ENCODE peak calls at places on chromosomes 3 and 15, in nine cellular contexts. O, G, P, V, I, B, E, T and D are unnamed samples.

GRCh38 chr3:69411331-69411730 is 25.4 kb upstream of the FRMD4B start:
- DNase-seq in O (no peak), G (no peak), P (no peak), V (no peak), I (no peak), B (peak), E (peak), T (no peak), D (peak)

GRCh38 chr3:152349397-152349796 is 80.7 kb downstream of the MBNL1 start:
- DNase-seq in O (no peak), G (no peak), P (no peak), V (no peak), I (no peak), B (peak), E (no peak), T (no peak), D (no peak)

GRCh38 chr15:73353734-73354133 is 15.0 kb downstream of the HCN4 start:
- DNase-seq in O (no peak), G (no peak), P (no peak), V (no peak), I (no peak), B (no peak), E (no peak), T (no peak), D (no peak)

GRCh38 chr3:20326537-20326936 is 140.5 kb upstream of the SGO1 start:
- DNase-seq in O (no peak), G (no peak), P (no peak), V (no peak), I (no peak), B (peak), E (no peak), T (no peak), D (no peak)

GRCh38 chr15:62165029-62165792 is at the start of gene C2CD4B:
- DNase-seq in O (peak), G (no peak), P (no peak), V (no peak), I (peak), B (no peak), E (no peak), T (no peak), D (no peak)

GRCh38 chr15:20645956-20646355 is 104.4 kb upstream of the GOLGA6L6 start:
- DNase-seq in O (no peak), G (peak), P (peak), V (no peak), I (peak), B (no peak), E (no peak), T (no peak), D (no peak)

GRCh38 chr15:58484794-58485600 is 53.2 kb downstream of the LIPC start:
- DNase-seq in O (no peak), G (no peak), P (no peak), V (no peak), I (no peak), B (no peak), E (no peak), T (no peak), D (no peak)

GRCh38 chr3:99911433-99911832 is 93.8 kb downstream of the CMSS1 start:
- DNase-seq in O (no peak), G (no peak), P (no peak), V (no peak), I (no peak), B (no peak), E (no peak), T (no peak), D (no peak)

GRCh38 chr3:134922866-134923265 is 127.8 kb downstream of the EPHB1 start:
- DNase-seq in O (no peak), G (no peak), P (no peak), V (no peak), I (no peak), B (no peak), E (no peak), T (no peak), D (no peak)

GRCh38 chr15:20340331-20340811 is 201.2 kb downstream of the GOLGA6L6 start:
- DNase-seq in O (no peak), G (peak), P (no peak), V (no peak), I (peak), B (no peak), E (no peak), T (no peak), D (no peak)

GRCh38 chr3:88219138-88219792 is 69.5 kb downstream of the C3orf38 start:
- DNase-seq in O (no peak), G (peak), P (peak), V (no peak), I (no peak), B (peak), E (peak), T (peak), D (no peak)

GRCh38 chr15:70409388-70409787 is 311.7 kb upstream of the TLE3 start:
- DNase-seq in O (no peak), G (no peak), P (no peak), V (no peak), I (no peak), B (no peak), E (no peak), T (no peak), D (no peak)

GRCh38 chr15:86773766-86774165 is 694.1 kb downstream of the AGBL1 start:
- DNase-seq in O (no peak), G (no peak), P (no peak), V (no peak), I (no peak), B (no peak), E (no peak), T (no peak), D (no peak)

GRCh38 chr3:129824926-129825541 is 68.5 kb downstream of the TMCC1 start:
- DNase-seq in O (peak), G (peak), P (peak), V (peak), I (peak), B (peak), E (peak), T (peak), D (peak)

GRCh38 chr3:59995563-59995962 is 945.7 kb upstream of the CFAP20DC start:
- DNase-seq in O (no peak), G (no peak), P (no peak), V (no peak), I (no peak), B (no peak), E (no peak), T (no peak), D (no peak)

GRCh38 chr3:135736740-135737139 is 228.8 kb upstream of the PPP2R3A start:
- DNase-seq in O (no peak), G (no peak), P (no peak), V (peak), I (no peak), B (peak), E (no peak), T (no peak), D (no peak)

GRCh38 chr15:50058231-50058630 is 60.8 kb downstream of the ATP8B4 start:
- DNase-seq in O (no peak), G (no peak), P (peak), V (peak), I (no peak), B (peak), E (no peak), T (no peak), D (peak)

GRCh38 chr15:43625086-43625485 is 6.5 kb upstream of the STRC start:
- DNase-seq in O (no peak), G (no peak), P (no peak), V (no peak), I (no peak), B (peak), E (no peak), T (no peak), D (no peak)